ENCODE peak calls at places on chromosomes 11 and 22, in four cellular contexts. C, P, I and Z are unnamed samples.

GRCh38 chr22:33492210-33492651 is 428.0 kb downstream of the LARGE1 start:
- DNase-seq in C (no peak), I (no peak), P (no peak), Z (no peak)

GRCh38 chr11:83350187-83350586 is 64.0 kb upstream of the CCDC90B start:
- DNase-seq in C (no peak), P (no peak), I (no peak), Z (no peak)

GRCh38 chr11:11849127-11849746 is 7.5 kb downstream of the USP47 start:
- DNase-seq in P (peak), C (peak), I (peak), Z (peak)

GRCh38 chr22:43298062-43298801 is 44.9 kb downstream of the SCUBE1 start:
- DNase-seq in P (no peak), I (no peak), C (no peak), Z (no peak)

GRCh38 chr11:45913514-45913913 is 4.2 kb downstream of the PEX16 start:
- DNase-seq in I (no peak), C (no peak), P (no peak), Z (no peak)

GRCh38 chr11:76131142-76131541 is 75.2 kb downstream of the WNT11 start:
- DNase-seq in C (no peak), P (no peak), I (no peak), Z (no peak)

GRCh38 chr11:93869830-93870229 is 19.4 kb upstream of the VSTM5 start:
- DNase-seq in P (no peak), I (no peak), C (no peak), Z (no peak)

GRCh38 chr11:104319396-104319795 is 155.4 kb upstream of the PDGFD start:
- DNase-seq in P (no peak), I (no peak), C (no peak), Z (no peak)

GRCh38 chr11:62664405-62665074 is 470 bp downstream of the C11orf98 start:
- DNase-seq in C (peak), P (no peak), I (peak), Z (no peak)

GRCh38 chr11:1574256-1575242 is 2.5 kb upstream of the DUSP8 start:
- DNase-seq in C (no peak), P (peak), I (peak), Z (no peak)

GRCh38 chr11:126212089-126212660 is 593 bp downstream of the FAM118B start:
- DNase-seq in P (no peak), C (no peak), I (no peak), Z (no peak)

GRCh38 chr11:130427581-130428211 is 713 bp downstream of the ADAMTS8 start:
- DNase-seq in I (no peak), C (no peak), P (no peak), Z (no peak)
- TF ChIP-seq CTCF in I (no peak), C (no peak), P (no peak), Z (no peak)

GRCh38 chr22:50691521-50691920 is 18.9 kb downstream of the SHANK3 start:
- DNase-seq in P (peak), I (peak), C (no peak), Z (peak)
- TF ChIP-seq CTCF in P (peak), I (peak), C (peak), Z (peak)

GRCh38 chr22:47690166-47690565 is 927.7 kb downstream of the TBC1D22A start:
- DNase-seq in P (no peak), I (no peak), C (no peak), Z (no peak)

GRCh38 chr22:47692811-47693210 is 930.4 kb downstream of the TBC1D22A start:
- DNase-seq in I (no peak), P (no peak), C (no peak), Z (no peak)

GRCh38 chr22:47690586-47690985 is 928.1 kb downstream of the TBC1D22A start:
- DNase-seq in P (no peak), C (no peak), I (no peak), Z (no peak)

GRCh38 chr22:47693606-47694005 is 931.2 kb downstream of the TBC1D22A start:
- DNase-seq in I (no peak), P (no peak), C (no peak), Z (no peak)

GRCh38 chr22:47691152-47691895 is 928.9 kb downstream of the TBC1D22A start:
- DNase-seq in C (no peak), I (no peak), P (no peak), Z (no peak)
- TF ChIP-seq CTCF in C (no peak), I (no peak), P (no peak), Z (no peak)

GRCh38 chr22:27151407-27151806 is 494.0 kb downstream of the MIAT start:
- DNase-seq in P (no peak), I (no peak), C (no peak), Z (no peak)
- TF ChIP-seq CTCF in P (no peak), I (no peak), C (no peak), Z (peak)

GRCh38 chr11:69944146-69944795 is 125.1 kb upstream of the FGF3 start:
- DNase-seq in C (no peak), I (no peak), P (no peak), Z (peak)

GRCh38 chr11:69942333-69942820 is 123.2 kb upstream of the FGF3 start:
- DNase-seq in C (no peak), P (no peak), I (no peak), Z (peak)

GRCh38 chr11:69943506-69943905 is 124.3 kb upstream of the FGF3 start:
- DNase-seq in C (no peak), I (no peak), P (no peak), Z (peak)

GRCh38 chr11:69941546-69942332 is 122.5 kb upstream of the FGF3 start:
- DNase-seq in P (no peak), I (no peak), C (no peak), Z (peak)

DNA sequence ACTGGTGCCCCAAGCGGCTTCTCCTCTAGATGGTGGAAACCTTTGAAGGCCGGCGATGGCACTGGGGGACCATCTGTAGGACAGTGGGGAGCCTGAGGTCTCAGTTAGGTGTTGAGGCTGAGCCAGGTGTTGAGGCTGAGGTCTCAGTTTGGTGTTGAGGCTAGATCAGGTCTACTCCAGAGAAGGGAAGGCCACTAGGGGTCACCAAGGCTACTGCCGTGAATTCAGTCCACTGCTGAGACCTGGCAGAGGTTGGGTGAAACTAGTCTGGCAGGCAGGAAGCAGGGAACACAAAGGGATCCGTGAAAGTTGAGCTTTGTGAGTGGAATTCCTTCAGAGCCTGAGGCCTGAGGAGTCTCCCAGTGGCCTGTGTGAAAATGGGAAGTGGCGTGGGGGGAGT is 123.8 kb upstream of the FGF3 start:
- DNase-seq in C (no peak), P (no peak), I (no peak), Z (peak)
- TF ChIP-seq CTCF in C (no peak), P (no peak), I (no peak), Z (no peak)

GRCh38 chr11:64926689-64927088 is 2.2 kb downstream of the PPP2R5B start:
- DNase-seq in P (no peak), I (no peak), C (no peak), Z (no peak)

GRCh38 chr11:64923151-64923661 is 1.3 kb upstream of the PPP2R5B start:
- DNase-seq in I (no peak), P (no peak), C (no peak), Z (no peak)

GRCh38 chr11:64924910-64925284 is 408 bp downstream of the PPP2R5B start:
- DNase-seq in I (no peak), C (no peak), P (no peak), Z (no peak)

GRCh38 chr11:64925536-64926449 is 1.3 kb downstream of the PPP2R5B start:
- DNase-seq in P (no peak), C (no peak), I (no peak), Z (no peak)

GRCh38 chr11:64923944-64924909 is at the start of gene PPP2R5B:
- DNase-seq in I (peak), P (peak), C (peak), Z (peak)
- TF ChIP-seq CTCF in I (no peak), P (no peak), C (no peak), Z (no peak)

GRCh38 chr22:38718414-38718813 is 12.7 kb downstream of the GTPBP1 start:
- DNase-seq in C (peak), P (no peak), I (no peak), Z (no peak)
- TF ChIP-seq CTCF in C (peak), P (no peak), I (no peak), Z (peak)

DNA sequence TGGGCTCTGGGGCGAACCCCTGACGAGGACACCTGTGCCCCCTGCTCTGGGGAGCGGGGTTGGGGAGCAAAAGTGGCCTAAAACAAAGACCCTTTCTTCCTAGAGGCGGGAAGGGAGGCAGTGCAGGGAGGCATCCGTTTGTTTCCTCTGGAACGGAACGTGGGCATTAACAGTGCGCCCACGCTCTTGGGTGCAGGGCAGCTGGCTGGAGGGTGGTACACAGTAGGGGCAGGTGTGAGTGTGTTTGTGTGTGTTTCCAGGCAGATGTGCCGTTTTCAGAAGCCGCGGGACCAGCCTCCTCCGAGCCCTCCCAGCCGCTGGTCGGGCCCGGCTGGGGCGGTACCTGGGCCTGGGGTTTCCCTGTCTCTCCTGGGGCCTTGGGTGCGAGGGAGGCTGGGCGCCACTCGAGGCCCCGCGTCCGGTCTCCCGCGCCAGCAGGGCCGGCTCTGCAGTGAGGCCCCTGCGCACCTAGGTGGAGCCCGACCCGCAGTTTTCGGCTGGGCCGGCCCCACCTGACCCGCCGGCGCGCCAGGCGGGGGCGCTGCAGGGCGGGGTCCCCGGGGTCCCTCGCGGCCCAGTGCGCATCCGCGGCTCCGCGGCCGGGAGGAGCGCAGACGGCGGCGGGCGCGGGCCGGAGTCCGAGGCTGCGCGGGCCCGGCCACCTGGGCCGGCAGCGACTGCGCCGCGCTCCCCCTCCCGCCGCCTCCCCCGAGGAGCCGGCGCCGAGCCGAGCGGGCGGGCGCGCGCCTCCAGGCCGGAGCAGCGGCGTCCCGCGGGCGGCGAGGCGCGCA is 1252.7 kb downstream of the BRD1 start:
- DNase-seq in P (peak), C (peak), I (no peak), Z (no peak)
- TF ChIP-seq CTCF in P (no peak), C (no peak), I (no peak), Z (no peak)

DNA sequence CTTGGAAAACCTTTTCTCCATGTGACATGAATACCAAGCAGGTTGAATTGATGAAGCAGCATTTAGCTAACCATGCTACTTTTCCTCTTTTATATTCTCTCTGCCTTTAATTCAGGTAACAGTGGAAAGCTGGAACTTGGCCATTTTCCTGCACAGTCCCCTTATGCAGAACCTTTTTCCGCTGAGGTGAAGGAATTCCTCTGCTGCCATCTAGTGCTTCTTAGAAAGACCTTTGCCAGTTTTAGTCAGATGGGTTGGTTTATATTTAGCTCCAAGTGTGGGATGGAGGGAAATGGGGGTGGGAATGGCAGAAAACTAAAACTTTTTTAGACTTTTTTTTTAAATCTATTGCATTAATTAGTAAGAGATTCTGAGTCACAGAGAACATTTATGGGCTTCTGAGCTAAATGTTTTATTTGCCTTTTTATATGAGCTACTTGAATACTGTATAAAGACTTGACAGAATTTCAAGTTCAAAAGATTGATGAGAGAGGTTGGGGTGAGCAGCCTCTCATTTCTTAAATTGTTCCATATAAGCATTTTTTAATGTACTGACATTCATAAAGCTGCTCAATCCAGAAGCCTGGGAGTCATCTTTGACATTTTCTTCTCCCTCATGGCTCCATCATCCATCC is 153.9 kb upstream of the ZC3H12C start:
- DNase-seq in P (peak), C (peak), I (no peak), Z (no peak)
- TF ChIP-seq CTCF in P (no peak), C (peak), I (no peak), Z (peak)

GRCh38 chr11:87878373-87878779 is 296.9 kb downstream of the RAB38 start:
- DNase-seq in I (no peak), C (peak), P (no peak), Z (no peak)
- TF ChIP-seq CTCF in I (no peak), C (peak), P (no peak), Z (no peak)